ENCODE peak calls at places on chromosomes 3 and 15, in ten cellular contexts. B, V, Y, F, W, D, G, E, U and N are unnamed samples.

GRCh38 chr15:66673410-66674322 is 28.4 kb upstream of the SMAD6 start:
- DNase-seq in B (no peak), V (no peak), Y (no peak), F (no peak), W (no peak), D (no peak), G (peak; percentile 62), E (no peak), U (peak; percentile 31), N (peak; percentile 67)

GRCh38 chr3:119219069-119219468 is 21.6 kb downstream of the B4GALT4 start:
- DNase-seq in B (no peak), V (no peak), Y (no peak), F (no peak), W (no peak), D (no peak), G (no peak), E (no peak), U (no peak), N (no peak)

GRCh38 chr3:12973827-12974226 is 99.4 kb downstream of the IQSEC1 start:
- DNase-seq in B (no peak), V (no peak), Y (no peak), F (no peak), W (no peak), D (no peak), G (no peak), E (no peak), U (no peak), N (no peak)

GRCh38 chr3:50204804-50205718 is at the start of gene SLC38A3:
- DNase-seq in B (no peak), V (no peak), Y (no peak), F (peak; percentile 53), W (no peak), D (no peak), G (no peak), E (no peak), U (no peak), N (peak; percentile 48)

GRCh38 chr3:160486459-160486869 is 36.9 kb upstream of the TRIM59 start:
- DNase-seq in B (peak; percentile 2), V (no peak), Y (no peak), F (no peak), W (peak; percentile 51), D (peak; percentile 53), G (peak; percentile 57), E (peak; percentile 29), U (no peak), N (no peak)

GRCh38 chr15:53197426-53197839 is 407.3 kb upstream of the ONECUT1 start:
- DNase-seq in B (no peak), V (no peak), Y (peak; percentile 67), F (peak; percentile 69), W (no peak), D (peak; percentile 18), G (peak; percentile 89), E (peak; percentile 71), U (no peak), N (peak; percentile 76)

GRCh38 chr15:63752075-63752684 is 81.6 kb downstream of the HERC1 start:
- DNase-seq in B (peak; percentile 36), V (no peak), Y (peak; percentile 59), F (no peak), W (peak; percentile 54), D (peak; percentile 71), G (peak; percentile 82), E (peak; percentile 48), U (no peak), N (peak; percentile 28)

GRCh38 chr3:11910971-11911531 is 64.4 kb upstream of the TAMM41 start:
- DNase-seq in B (no peak), V (no peak), Y (no peak), F (no peak), W (no peak), D (no peak), G (no peak), E (no peak), U (no peak), N (no peak)

GRCh38 chr15:75654201-75654907 is 6.6 kb downstream of the SNX33 start:
- DNase-seq in B (no peak), V (no peak), Y (no peak), F (no peak), W (no peak), D (no peak), G (no peak), E (no peak), U (no peak), N (no peak)

GRCh38 chr15:70147178-70147760 is 49.6 kb upstream of the TLE3 start:
- DNase-seq in B (no peak), V (no peak), Y (no peak), F (no peak), W (no peak), D (no peak), G (no peak), E (no peak), U (no peak), N (no peak)

GRCh38 chr3:10299679-10300078 is 6.9 kb upstream of the GHRL start:
- DNase-seq in B (no peak), V (no peak), Y (no peak), F (no peak), W (no peak), D (no peak), G (no peak), E (no peak), U (no peak), N (no peak)

GRCh38 chr15:61226313-61227250 is 2.5 kb downstream of the RORA start:
- DNase-seq in B (no peak), V (no peak), Y (no peak), F (no peak), W (no peak), D (no peak), G (no peak), E (peak; percentile 10), U (no peak), N (no peak)

GRCh38 chr3:68088216-68088615 is 433.8 kb upstream of the SUCLG2 start:
- DNase-seq in B (no peak), V (no peak), Y (no peak), F (no peak), W (no peak), D (peak; percentile 68), G (no peak), E (no peak), U (peak; percentile 9), N (no peak)

GRCh38 chr15:38996111-38996541 is 431.5 kb upstream of the RASGRP1 start:
- DNase-seq in B (peak; percentile 89), V (no peak), Y (peak; percentile 65), F (no peak), W (peak; percentile 94), D (peak; percentile 99), G (peak; percentile 8), E (no peak), U (no peak), N (no peak)

GRCh38 chr15:37105795-37106333 is 5.5 kb upstream of the MEIS2 start:
- DNase-seq in B (no peak), V (no peak), Y (no peak), F (no peak), W (no peak), D (no peak), G (no peak), E (no peak), U (no peak), N (no peak)

GRCh38 chr15:48721061-48721810 is 75.7 kb upstream of the FBN1 start:
- DNase-seq in B (no peak), V (no peak), Y (no peak), F (no peak), W (peak; percentile 86), D (no peak), G (no peak), E (no peak), U (no peak), N (no peak)

GRCh38 chr3:32781211-32781968 is 36.4 kb upstream of the TRIM71 start:
- DNase-seq in B (peak; percentile 26), V (peak; percentile 25), Y (peak; percentile 62), F (peak; percentile 84), W (peak; percentile 70), D (peak; percentile 36), G (peak; percentile 86), E (peak; percentile 63), U (peak; percentile 45), N (peak; percentile 87)

GRCh38 chr3:4908769-4909156 is 70.5 kb upstream of the BHLHE40 start:
- DNase-seq in B (no peak), V (no peak), Y (no peak), F (no peak), W (no peak), D (no peak), G (no peak), E (no peak), U (no peak), N (no peak)